ENCODE peak calls at places on chromosomes 6 and 20, in ten cellular contexts. Y, X, F, D, B, V, O, U, L and E are unnamed samples.

GRCh38 chr6:52642381-52642780 is 28.5 kb upstream of the TMEM14A start:
- DNase-seq in X (no peak), U (no peak), F (no peak), L (no peak), O (no peak), B (no peak), V (no peak), Y (no peak), D (no peak), E (no peak)

GRCh38 chr20:8019998-8020247 is 362 bp upstream of the TMX4 start:
- DNase-seq in D (no peak), V (no peak), Y (no peak), B (no peak), U (no peak), L (no peak), X (no peak), O (no peak), F (no peak), E (no peak)

GRCh38 chr6:52697903-52698302 is 27.0 kb downstream of the TMEM14A start:
- DNase-seq in L (no peak), X (no peak), O (no peak), U (no peak), Y (no peak), B (no peak), D (no peak), F (no peak), V (no peak), E (no peak)

GRCh38 chr20:1894951-1895673 is at the start of gene SIRPA:
- DNase-seq in Y (peak), O (peak), X (peak), V (peak), F (no peak), L (peak), B (peak), D (peak), U (no peak), E (peak)

GRCh38 chr6:133504761-133505160 is 263.6 kb downstream of the EYA4 start:
- DNase-seq in B (no peak), V (peak), D (no peak), O (no peak), F (no peak), Y (no peak), L (no peak), X (no peak), U (no peak), E (no peak)

GRCh38 chr6:10138917-10139316 is 276.0 kb downstream of the TFAP2A start:
- DNase-seq in X (no peak), V (no peak), B (no peak), D (no peak), F (no peak), U (no peak), O (no peak), Y (no peak), L (no peak), E (no peak)

GRCh38 chr6:36131517-36132220 is 1.4 kb downstream of the MAPK13 start:
- DNase-seq in U (peak), F (peak), L (no peak), V (peak), D (peak), B (peak), Y (no peak), O (peak), X (no peak), E (no peak)

GRCh38 chr6:73134588-73134987 is 90.7 kb downstream of the KHDC1L start:
- DNase-seq in U (no peak), B (no peak), X (no peak), V (peak), O (no peak), L (no peak), D (peak), Y (no peak), F (no peak), E (no peak)

GRCh38 chr20:20568604-20569205 is 143.7 kb downstream of the RALGAPA2 start:
- DNase-seq in X (no peak), V (peak), B (peak), D (peak), U (no peak), L (peak), Y (no peak), F (peak), O (no peak), E (no peak)

GRCh38 chr20:25418779-25419178 is 11.3 kb downstream of the GINS1 start:
- DNase-seq in B (no peak), L (no peak), F (peak), U (no peak), Y (no peak), X (no peak), V (no peak), D (peak), O (no peak), E (no peak)

GRCh38 chr20:62025832-62026563 is 39.7 kb downstream of the TAF4 start:
- DNase-seq in L (no peak), O (peak), F (no peak), V (peak), B (peak), D (peak), Y (no peak), X (no peak), U (peak), E (no peak)

GRCh38 chr6:122128445-122128844 is 271.0 kb upstream of the HSF2 start:
- DNase-seq in Y (no peak), B (peak), O (no peak), F (no peak), V (no peak), U (no peak), D (no peak), L (no peak), X (no peak), E (no peak)

GRCh38 chr20:10314198-10314597 is 95.6 kb downstream of the SNAP25 start:
- DNase-seq in L (no peak), Y (no peak), B (peak), U (no peak), D (peak), O (no peak), F (no peak), X (no peak), V (peak), E (no peak)

GRCh38 chr20:45080867-45081616 is 19.9 kb downstream of the KCNS1 start:
- DNase-seq in L (no peak), X (no peak), D (no peak), U (no peak), B (peak), O (no peak), Y (no peak), F (no peak), V (no peak), E (no peak)

GRCh38 chr6:7580537-7580926 is 9.5 kb upstream of the SNRNP48 start:
- DNase-seq in O (no peak), V (no peak), F (no peak), D (no peak), B (no peak), L (no peak), Y (no peak), X (no peak), U (no peak), E (no peak)

DNA sequence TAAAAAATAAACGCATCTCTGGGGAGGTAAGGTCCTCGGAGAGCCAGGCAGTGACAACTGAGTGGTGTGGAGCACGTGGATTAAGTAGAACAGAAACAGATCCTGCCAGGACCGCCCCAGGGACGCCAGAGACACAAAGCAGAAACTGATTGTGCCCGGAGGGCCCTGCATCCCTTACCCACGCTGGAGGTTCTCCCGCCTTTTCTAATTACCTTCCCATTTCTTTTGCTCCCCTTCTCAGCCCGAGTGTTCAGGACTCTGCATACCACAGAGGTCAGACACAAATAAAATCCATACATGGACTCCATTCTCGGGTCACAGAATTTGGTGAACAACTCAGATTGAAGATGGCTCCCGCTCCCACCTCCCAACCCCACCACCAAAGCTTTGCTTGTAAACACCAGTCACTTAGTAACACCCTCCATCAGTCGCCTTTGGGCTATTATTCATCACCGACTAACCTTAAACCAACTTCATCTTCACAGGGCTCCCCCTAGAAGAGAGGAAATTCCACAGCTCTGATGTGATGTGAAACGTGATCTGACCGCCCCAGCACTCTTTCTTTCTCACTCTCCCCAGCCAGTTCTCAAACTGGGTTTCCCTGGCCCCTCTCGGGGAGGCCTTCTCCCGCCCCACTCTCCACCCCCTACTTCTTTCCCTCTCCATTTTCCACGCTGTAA is 32.6 kb upstream of the PIM1 start:
- DNase-seq in F (peak), X (no peak), U (peak), V (peak), O (peak), Y (no peak), B (peak), L (peak), D (peak), E (no peak)
- H3K4me3 ChIP-seq in F (peak), X (no peak), U (no peak), V (peak), O (no peak), Y (no peak), B (peak), L (peak), D (peak), E (no peak)

GRCh38 chr6:118650500-118651281 is 700 bp downstream of the CEP85L start:
- DNase-seq in B (peak), Y (peak), V (peak), F (peak), L (peak), X (peak), D (peak), O (peak), U (peak), E (peak)
- TF ChIP-seq CTCF in B (no peak), Y (peak), V (peak), F (no peak), L (no peak), X (peak), D (no peak), O (peak), U (no peak), E (peak)

GRCh38 chr6:26553264-26553738 is 15.1 kb downstream of the HMGN4 start:
- DNase-seq in O (peak), D (peak), V (no peak), Y (peak), U (peak), X (peak), F (peak), L (no peak), B (peak), E (peak)
- H3K4me3 ChIP-seq in O (peak), D (peak), V (peak), Y (peak), U (peak), X (peak), F (peak), L (peak), B (peak), E (peak)

DNA sequence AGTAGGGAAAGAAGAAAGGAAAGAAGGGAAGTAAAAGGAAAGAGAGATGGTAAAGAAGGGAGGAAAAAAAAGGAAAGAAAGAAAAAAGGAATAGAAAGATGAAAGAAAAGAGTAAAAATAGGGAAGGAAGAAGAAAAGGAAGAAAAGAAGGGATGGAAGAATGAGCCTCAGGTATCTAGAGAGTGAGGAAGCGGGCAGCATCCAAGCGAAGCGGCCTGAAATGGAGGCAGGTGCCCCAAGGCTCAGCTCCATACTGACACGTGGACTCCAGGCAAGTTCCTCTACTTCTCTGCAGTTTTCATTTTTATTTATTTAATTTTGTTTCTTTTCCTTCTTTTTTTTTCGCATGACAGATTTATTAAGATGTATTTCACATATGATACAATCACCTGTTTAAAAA is 373.1 kb downstream of the ESR1 start:
- DNase-seq in X (no peak), V (no peak), B (no peak), F (no peak), Y (no peak), O (no peak), D (no peak), L (no peak), U (no peak), E (no peak)
- TF ChIP-seq CTCF in X (no peak), V (no peak), B (no peak), F (no peak), Y (no peak), O (no peak), D (no peak), L (no peak), U (no peak), E (no peak)

GRCh38 chr6:166949533-166950442 is 6.6 kb downstream of the RNASET2 start:
- DNase-seq in L (no peak), D (no peak), O (no peak), Y (no peak), B (no peak), V (no peak), U (no peak), X (no peak), F (no peak), E (no peak)
- H3K4me3 ChIP-seq in L (no peak), D (no peak), O (no peak), Y (no peak), B (no peak), V (no peak), U (no peak), X (no peak), F (no peak), E (peak)

DNA sequence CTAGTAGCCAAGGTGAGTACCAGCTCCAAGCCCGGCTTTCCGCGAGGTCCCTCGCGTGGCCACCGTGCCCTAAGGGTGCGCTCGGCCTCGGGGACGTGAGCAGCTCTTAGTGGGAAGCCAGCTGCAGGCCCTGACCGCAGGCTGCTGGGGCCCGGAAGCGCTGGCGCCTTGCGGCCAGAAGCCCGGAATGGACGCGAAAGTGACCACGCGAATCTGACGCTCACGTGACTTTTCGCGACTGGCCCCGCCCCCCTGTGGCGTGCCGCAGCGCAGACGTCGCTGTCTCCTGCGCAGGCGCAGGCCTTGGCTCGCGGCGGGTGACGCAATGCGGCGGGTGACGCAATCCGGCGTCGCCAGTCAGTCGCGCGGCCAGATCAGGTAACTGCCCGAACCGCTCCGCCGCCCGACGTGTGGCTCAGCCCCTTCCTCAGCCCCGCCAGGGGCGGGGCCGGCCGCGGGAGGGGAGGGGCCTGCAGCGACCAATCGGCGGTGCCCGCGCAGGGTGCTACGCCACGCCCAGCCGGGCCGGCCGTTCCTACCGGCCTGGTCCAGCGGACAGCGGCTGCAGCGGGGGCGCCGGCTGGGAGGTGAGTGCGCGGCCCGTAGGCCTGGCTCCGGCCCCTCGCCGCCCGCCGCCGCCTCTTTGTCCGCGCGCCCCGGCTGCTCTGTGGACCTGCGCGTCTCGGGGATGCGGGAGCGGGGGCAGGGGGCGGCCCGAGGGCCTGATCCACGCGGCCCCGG is at the start of gene GZF1:
- DNase-seq in L (peak), Y (peak), B (peak), O (peak), D (peak), U (peak), V (peak), X (peak), F (peak), E (peak)
- TF ChIP-seq CTCF in L (no peak), Y (peak), B (peak), O (peak), D (no peak), U (peak), V (no peak), X (peak), F (no peak), E (no peak)

GRCh38 chr20:43681991-43682410 is 15.1 kb downstream of the MYBL2 start:
- DNase-seq in U (no peak), D (no peak), B (no peak), Y (no peak), X (no peak), L (no peak), V (no peak), O (no peak), F (no peak), E (no peak)
- H3K4me3 ChIP-seq in U (no peak), D (no peak), B (no peak), Y (no peak), X (no peak), L (no peak), V (no peak), O (no peak), F (no peak), E (no peak)